ENCODE peak calls at places on chromosomes 6 and 20, in four cellular contexts. D, G, I and S are unnamed samples.

GRCh38 chr20:59171986-59172385 is 8.4 kb downstream of the ZNF831 start:
- DNase-seq in D (no peak), G (no peak), I (no peak), S (no peak)

GRCh38 chr6:53527249-53527765 is 17.6 kb downstream of the GCLC start:
- DNase-seq in D (peak; percentile 4), G (no peak), I (no peak), S (no peak)

GRCh38 chr6:130369821-130370220 is 4.0 kb downstream of the TMEM200A start:
- DNase-seq in D (no peak), G (no peak), I (no peak), S (no peak)

GRCh38 chr20:38979842-38980241 is 17.7 kb downstream of the DHX35 start:
- DNase-seq in D (no peak), G (no peak), I (no peak), S (no peak)

GRCh38 chr6:4844108-4844507 is 67.9 kb downstream of the CDYL start:
- DNase-seq in D (peak; percentile 76), G (peak; percentile 20), I (no peak), S (no peak)

GRCh38 chr6:13517116-13517515 is 29.7 kb upstream of the GFOD1 start:
- DNase-seq in D (no peak), G (no peak), I (no peak), S (no peak)

GRCh38 chr6:94510877-94511276 is 1066.5 kb upstream of the MANEA start:
- DNase-seq in D (no peak), G (peak; percentile 10), I (no peak), S (no peak)

GRCh38 chr6:134491473-134491872 is 173.6 kb upstream of the SGK1 start:
- DNase-seq in D (no peak), G (no peak), I (no peak), S (no peak)

GRCh38 chr20:48238326-48238725 is 453.0 kb upstream of the SULF2 start:
- DNase-seq in D (no peak), G (no peak), I (no peak), S (no peak)

GRCh38 chr6:36625161-36625919 is 31.2 kb downstream of the SRSF3 start:
- DNase-seq in D (no peak), G (no peak), I (peak; percentile 44), S (no peak)

GRCh38 chr6:108648186-108648585 is 87.5 kb downstream of the FOXO3 start:
- DNase-seq in D (no peak), G (no peak), I (no peak), S (no peak)

GRCh38 chr20:47878601-47879004 is 93.3 kb upstream of the SULF2 start:
- DNase-seq in D (no peak), G (no peak), I (no peak), S (no peak)

GRCh38 chr6:77038801-77039200 is 424.5 kb downstream of the HTR1B start:
- DNase-seq in D (no peak), G (no peak), I (no peak), S (no peak)

GRCh38 chr6:18467741-18468140 is 80.6 kb downstream of the RNF144B start:
- DNase-seq in D (no peak), G (no peak), I (no peak), S (no peak)

GRCh38 chr6:27139753-27140522 is 107.6 kb upstream of the PRSS16 start:
- DNase-seq in D (peak; percentile 31), G (no peak), I (no peak), S (peak; percentile 68)

GRCh38 chr6:158131926-158132325 is 36.1 kb downstream of the SERAC1 start:
- DNase-seq in D (peak; percentile 38), G (no peak), I (no peak), S (peak; percentile 54)

GRCh38 chr6:31541059-31541657 is 645 bp downstream of the DDX39B start:
- DNase-seq in D (peak; percentile 72), G (peak; percentile 54), I (peak; percentile 58), S (peak; percentile 49)

GRCh38 chr20:21028921-21029320 is 77.2 kb downstream of the LINC00237 start:
- DNase-seq in D (no peak), G (no peak), I (no peak), S (no peak)

GRCh38 chr6:144346719-144347446 is 61.7 kb downstream of the UTRN start:
- DNase-seq in D (no peak), G (no peak), I (no peak), S (no peak)

GRCh38 chr20:17664025-17664638 is 17.9 kb downstream of the RRBP1 start:
- DNase-seq in D (no peak), G (no peak), I (no peak), S (no peak)

GRCh38 chr6:143061597-143062385 is 1.1 kb downstream of the AIG1 start:
- DNase-seq in D (no peak), G (no peak), I (no peak), S (no peak)

GRCh38 chr20:59242714-59243626 is 57.4 kb upstream of the EDN3 start:
- DNase-seq in D (no peak), G (no peak), I (no peak), S (no peak)

GRCh38 chr6:122471107-122472021 is at the start of gene SERINC1:
- DNase-seq in D (peak; percentile 93), G (peak; percentile 81), I (peak; percentile 95), S (peak; percentile 89)

GRCh38 chr6:52389626-52390360 is 27.8 kb downstream of the PAQR8 start:
- DNase-seq in D (no peak), G (no peak), I (peak; percentile 84), S (peak; percentile 84)
- H3K4me3 ChIP-seq in D (no peak overlapping the region), G (no peak overlapping the region), I (no peak overlapping the region), S (peak overlapping the region; percentile 47)

DNA sequence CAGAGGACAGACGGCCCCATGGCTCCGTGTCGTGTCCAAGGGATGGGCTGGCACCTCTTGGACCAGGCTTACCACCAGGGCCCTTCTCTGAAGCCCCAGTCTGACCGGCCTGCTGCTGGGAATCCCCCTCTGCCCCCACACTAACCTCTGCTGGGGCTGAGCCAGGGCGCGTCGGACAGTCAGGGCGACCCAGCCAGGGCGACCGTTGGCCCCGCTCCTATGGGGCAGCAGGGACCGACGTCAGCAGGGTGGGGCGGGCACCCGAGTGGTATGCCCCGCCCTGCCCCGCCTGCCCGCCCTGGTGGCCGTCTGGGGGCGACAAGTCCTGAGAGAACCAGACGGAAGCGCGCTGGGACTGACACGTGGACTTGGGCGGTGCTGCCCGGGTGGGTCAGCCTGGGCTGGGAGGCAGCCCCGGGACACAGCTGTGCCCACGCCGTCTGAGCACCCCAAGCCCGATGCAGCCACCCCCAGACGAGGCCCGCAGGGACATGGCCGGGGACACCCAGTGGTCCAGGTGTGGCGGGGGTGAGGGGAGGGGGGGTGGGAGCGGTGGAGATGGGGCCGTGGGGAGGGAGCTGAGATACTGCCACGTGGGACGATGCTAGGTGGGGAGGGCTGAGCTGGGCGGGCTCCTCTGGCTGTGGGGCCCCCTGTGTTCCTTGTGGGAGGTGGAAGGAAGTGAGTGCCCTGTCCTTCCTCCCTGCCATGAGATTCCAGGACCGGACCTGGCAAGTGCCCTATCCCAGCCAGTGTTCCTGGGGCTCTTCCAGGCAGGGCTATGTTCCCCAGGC is at the start of gene SLC17A9:
- DNase-seq in D (peak; percentile 86), G (peak; percentile 96), I (peak; percentile 65), S (no peak)
- H3K4me3 ChIP-seq in D (peak within 1 kb of the TSS; percentile 61), G (peak within 1 kb of the TSS; percentile 54), I (no peak within 1 kb of the TSS), S (peak within 1 kb of the TSS; percentile 15)

GRCh38 chr6:166005846-166006592 is 161.6 kb downstream of the TBXT start:
- DNase-seq in D (no peak), G (peak; percentile 81), I (peak; percentile 73), S (no peak)
- H3K4me3 ChIP-seq in D (peak overlapping the region; percentile 51), G (peak overlapping the region; percentile 10), I (no peak overlapping the region), S (peak overlapping the region; percentile 48)

GRCh38 chr6:81562169-81562568 is 190.3 kb downstream of the TENT5A start:
- DNase-seq in D (no peak), G (no peak), I (no peak), S (no peak)
- H3K4me3 ChIP-seq in D (no peak overlapping the region), G (no peak overlapping the region), I (no peak overlapping the region), S (no peak overlapping the region)

GRCh38 chr20:23084282-23084844 is 1.8 kb downstream of the CD93 start:
- DNase-seq in D (no peak), G (no peak), I (no peak), S (no peak)
- H3K4me3 ChIP-seq in D (no peak overlapping the region), G (no peak overlapping the region), I (no peak overlapping the region), S (no peak overlapping the region)

DNA sequence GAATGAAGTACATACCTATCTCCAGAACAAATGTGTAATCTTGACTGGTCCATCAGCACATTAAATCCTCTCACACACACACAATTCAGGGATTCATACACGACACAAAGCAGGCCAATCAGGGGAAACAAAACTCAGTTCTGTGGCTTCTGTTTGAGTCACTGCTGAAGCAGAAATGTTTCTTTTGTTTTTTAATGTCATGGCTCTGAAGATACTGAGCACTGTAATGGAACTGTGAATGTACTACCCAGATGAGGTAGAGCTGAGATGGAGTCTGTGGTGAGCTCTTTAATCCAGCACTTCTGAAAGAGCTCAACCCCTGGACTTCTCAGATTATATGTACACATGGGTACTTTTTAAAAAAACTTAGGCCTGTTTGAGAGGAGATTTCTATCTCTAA is 116.4 kb downstream of the THEMIS start:
- DNase-seq in D (no peak), G (no peak), I (no peak), S (no peak)
- H3K4me3 ChIP-seq in D (no peak overlapping the region), G (no peak overlapping the region), I (no peak overlapping the region), S (no peak overlapping the region)

GRCh38 chr6:52503853-52504777 is 72.7 kb downstream of the TRAM2 start:
- DNase-seq in D (no peak), G (no peak), I (peak; percentile 94), S (no peak)
- H3K4me3 ChIP-seq in D (no peak overlapping the region), G (no peak overlapping the region), I (no peak overlapping the region), S (no peak overlapping the region)